ENCODE peak calls at places on chromosomes 1 and 21, in five cellular contexts. P, S, J, V and T are unnamed samples.

GRCh38 chr1:112457965-112458364 is 50.8 kb upstream of the WNT2B start:
- DNase-seq in P (no peak), S (no peak), J (peak; percentile 24), V (no peak), T (no peak)

GRCh38 chr1:235874226-235874625 is 7.5 kb upstream of the LYST start:
- DNase-seq in P (no peak), S (no peak), J (no peak), V (no peak), T (no peak)

GRCh38 chr1:23742670-23743286 is 493 bp upstream of the ELOA start:
- DNase-seq in P (no peak), S (no peak), J (peak; percentile 16), V (no peak), T (no peak)

GRCh38 chr1:86846166-86846647 is 67.7 kb downstream of the SELENOF start:
- DNase-seq in P (no peak), S (no peak), J (peak; percentile 92), V (no peak), T (peak; percentile 70)

GRCh38 chr1:1069061-1069710 is 4.9 kb downstream of the RNF223 start:
- DNase-seq in P (peak; percentile 62), S (peak; percentile 100), J (no peak), V (peak; percentile 97), T (no peak)

GRCh38 chr1:112581530-112582192 is 37.3 kb downstream of the ST7L start:
- DNase-seq in P (no peak), S (no peak), J (no peak), V (no peak), T (no peak)

GRCh38 chr1:189657715-189658114 is 819.9 kb downstream of the BRINP3 start:
- DNase-seq in P (no peak), S (no peak), J (no peak), V (no peak), T (no peak)

GRCh38 chr1:200442537-200443169 is 32.8 kb upstream of the ZNF281 start:
- DNase-seq in P (no peak), S (no peak), J (no peak), V (no peak), T (no peak)

GRCh38 chr1:193115629-193116227 is 6.1 kb upstream of the CDC73 start:
- DNase-seq in P (no peak), S (no peak), J (peak; percentile 95), V (peak; percentile 55), T (peak; percentile 96)

GRCh38 chr1:83583351-83584014 is 415.4 kb downstream of the TTLL7 start:
- DNase-seq in P (no peak), S (no peak), J (peak; percentile 7), V (no peak), T (no peak)

DNA sequence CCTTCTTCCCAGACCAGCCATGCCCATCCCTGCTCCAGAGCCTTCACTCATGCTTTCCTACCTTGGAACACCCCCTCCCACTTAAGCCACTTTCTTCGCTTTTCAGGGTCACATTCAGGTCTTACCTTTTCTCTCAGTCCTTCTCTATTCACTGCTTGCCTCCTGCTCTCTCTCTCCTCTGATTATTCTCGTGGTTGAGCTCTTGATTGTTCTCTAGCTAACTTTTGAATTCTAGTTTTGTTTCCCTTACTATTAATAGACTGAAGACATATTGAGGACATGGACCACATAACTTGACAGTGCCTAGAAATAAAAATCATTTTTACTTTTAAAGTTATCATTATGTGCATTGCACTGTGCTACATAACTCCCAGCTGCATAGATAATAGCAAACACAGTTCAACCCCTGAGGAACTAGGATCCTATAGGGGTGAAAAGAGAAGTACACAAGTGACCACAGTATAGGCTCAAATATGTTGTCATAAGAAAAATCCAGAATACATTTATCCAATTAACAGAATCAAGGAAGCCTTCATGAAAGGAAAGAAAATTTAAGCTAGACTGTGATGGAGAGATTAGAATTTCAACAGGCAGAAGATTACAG is 21.5 kb downstream of the INSL5 start:
- DNase-seq in P (no peak), S (no peak), J (no peak), V (no peak), T (no peak)
- H3K4me3 ChIP-seq in P (no peak overlapping the region), S (no peak overlapping the region), J (no peak overlapping the region), V (no peak overlapping the region), T (no peak overlapping the region)

GRCh38 chr21:17428980-17429379 is 83.9 kb upstream of the CXADR start:
- DNase-seq in P (no peak), S (no peak), J (no peak), V (no peak), T (no peak)
- H3K4me3 ChIP-seq in P (no peak overlapping the region), S (no peak overlapping the region), J (no peak overlapping the region), V (no peak overlapping the region), T (no peak overlapping the region)

DNA sequence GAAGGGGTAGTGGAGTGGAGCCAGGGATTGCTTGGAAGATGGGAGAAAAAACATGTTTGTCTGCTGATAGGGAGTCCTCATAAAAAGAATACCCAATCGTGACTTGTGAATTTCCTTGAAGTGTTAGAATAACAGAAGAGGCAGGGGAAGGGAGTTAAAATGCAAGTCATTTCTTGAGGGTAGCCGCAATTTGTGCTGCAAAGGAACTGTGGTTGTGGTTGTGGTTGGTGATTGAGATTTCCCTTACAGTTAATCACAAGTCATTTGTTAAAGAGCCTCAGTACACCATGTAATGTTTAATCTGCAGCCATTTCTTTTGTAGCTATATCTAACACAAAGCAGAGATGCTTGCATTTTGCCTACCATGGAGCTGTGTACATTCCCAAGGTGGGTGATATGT is 38.5 kb upstream of the EGLN1 start:
- DNase-seq in P (no peak), S (no peak), J (no peak), V (peak; percentile 18), T (no peak)
- H3K4me3 ChIP-seq in P (no peak overlapping the region), S (no peak overlapping the region), J (no peak overlapping the region), V (no peak overlapping the region), T (no peak overlapping the region)

DNA sequence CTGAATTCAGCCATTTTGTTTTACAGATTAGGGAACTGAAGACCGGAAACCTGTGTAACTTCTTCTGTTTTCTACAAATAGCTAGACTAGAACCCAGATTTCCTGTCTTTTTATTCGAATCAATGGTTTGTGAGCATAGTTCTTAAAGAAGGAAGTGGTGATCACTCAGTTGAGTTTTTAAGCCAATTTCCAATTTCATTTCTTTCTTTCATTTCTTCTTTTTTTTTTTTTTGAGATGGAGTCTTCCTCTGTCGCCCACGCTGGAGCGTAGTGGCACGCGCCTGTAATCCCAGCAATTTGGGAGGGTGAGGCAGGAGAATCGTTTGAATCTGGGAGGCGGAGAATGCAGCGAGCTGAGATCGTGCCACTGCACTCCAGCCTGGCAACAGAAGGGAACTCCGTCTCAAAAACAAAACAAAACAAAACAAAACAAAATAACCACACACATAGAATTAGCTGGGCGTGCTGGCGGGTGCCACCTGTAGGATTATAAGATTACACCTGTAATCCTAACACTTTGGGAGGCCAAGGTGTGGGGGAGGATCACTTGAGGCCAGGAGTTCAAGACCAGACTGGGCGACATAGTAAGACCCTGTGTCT is 3.0 kb upstream of the MDM4 start:
- DNase-seq in P (no peak), S (no peak), J (no peak), V (no peak), T (no peak)
- H3K4me3 ChIP-seq in P (no peak overlapping the region), S (no peak overlapping the region), J (no peak overlapping the region), V (no peak overlapping the region), T (no peak overlapping the region)

DNA sequence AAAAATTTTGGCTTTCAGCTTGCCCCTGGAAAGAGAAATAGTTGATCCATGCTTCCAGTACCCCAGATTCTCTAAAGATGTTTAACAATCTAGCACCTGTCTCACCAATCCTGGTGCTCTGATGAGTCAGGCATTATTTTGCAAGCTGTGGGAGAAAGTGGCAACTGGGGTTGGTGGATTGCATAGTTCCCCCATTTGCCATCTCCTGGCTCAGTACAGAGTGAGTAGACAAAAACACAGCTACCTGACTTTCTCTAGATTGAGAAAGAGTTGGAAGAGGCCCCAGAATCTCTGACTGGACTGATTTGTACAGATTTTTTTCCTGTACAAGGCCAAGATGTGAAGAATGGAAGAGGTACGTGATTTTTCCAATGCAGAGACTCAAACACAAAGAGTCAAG is 75.1 kb upstream of the NEGR1 start:
- DNase-seq in P (no peak), S (no peak), J (peak; percentile 74), V (no peak), T (no peak)
- H3K4me3 ChIP-seq in P (no peak overlapping the region), S (no peak overlapping the region), J (no peak overlapping the region), V (no peak overlapping the region), T (no peak overlapping the region)

DNA sequence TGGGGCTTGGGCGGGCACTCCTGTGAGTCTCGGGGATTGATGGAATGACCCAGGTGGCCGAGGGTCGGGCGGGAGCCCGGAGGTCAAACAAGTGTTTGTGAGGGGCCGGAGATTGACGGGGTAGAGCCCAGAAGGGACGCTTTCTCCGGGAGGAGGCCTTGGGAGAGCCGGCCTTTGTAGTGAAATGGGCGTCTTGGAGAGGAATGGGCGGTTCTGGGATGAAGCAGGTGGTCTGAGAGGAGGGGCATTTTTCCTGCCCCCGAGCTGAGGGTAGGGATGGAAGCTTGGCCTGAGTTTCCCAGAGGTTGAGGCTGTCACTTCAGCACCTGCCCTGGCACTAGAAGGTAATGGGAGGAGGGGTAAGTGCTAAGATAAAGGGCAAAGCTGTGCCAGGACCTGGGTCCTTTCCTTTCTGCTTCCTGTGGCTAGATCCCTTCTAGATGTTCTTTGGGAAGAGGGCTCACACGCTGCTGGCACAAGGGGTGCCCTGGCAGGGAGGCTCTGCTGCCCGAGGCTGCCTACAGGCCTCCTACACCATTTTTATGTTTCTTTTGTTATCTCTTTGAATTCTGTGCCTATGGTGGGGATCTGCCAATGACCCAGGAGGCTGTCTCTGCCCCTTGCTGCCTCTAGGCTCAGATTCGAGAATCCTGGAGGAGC is 56.1 kb downstream of the NDUFS5 start:
- DNase-seq in P (no peak), S (peak; percentile 77), J (no peak), V (peak; percentile 15), T (no peak)
- H3K4me3 ChIP-seq in P (peak overlapping the region; percentile 66), S (peak overlapping the region; percentile 58), J (peak overlapping the region; percentile 55), V (peak overlapping the region; percentile 47), T (peak overlapping the region; percentile 49)

GRCh38 chr21:17455028-17455353 is 57.9 kb upstream of the CXADR start:
- DNase-seq in P (no peak), S (no peak), J (no peak), V (no peak), T (no peak)
- H3K4me3 ChIP-seq in P (no peak overlapping the region), S (peak overlapping the region; percentile 41), J (no peak overlapping the region), V (peak overlapping the region; percentile 20), T (no peak overlapping the region)

GRCh38 chr1:4653796-4654715 is at the start of gene AJAP1:
- DNase-seq in P (peak; percentile 25), S (peak; percentile 94), J (no peak), V (no peak), T (no peak)

GRCh38 chr1:4654764-4655673 is 610 bp downstream of the AJAP1 start:
- DNase-seq in P (no peak), S (peak; percentile 83), J (no peak), V (no peak), T (no peak)

GRCh38 chr1:4657244-4657789 is 2.9 kb downstream of the AJAP1 start:
- DNase-seq in P (no peak), S (peak; percentile 69), J (no peak), V (no peak), T (no peak)

GRCh38 chr1:4656533-4657140 is 2.2 kb downstream of the AJAP1 start:
- DNase-seq in P (no peak), S (peak; percentile 64), J (no peak), V (no peak), T (no peak)

GRCh38 chr1:4655674-4656532 is 1.5 kb downstream of the AJAP1 start:
- DNase-seq in P (peak; percentile 56), S (peak; percentile 91), J (peak; percentile 14), V (peak; percentile 21), T (no peak)
- H3K4me3 ChIP-seq in P (peak overlapping the region; percentile 43), S (peak overlapping the region; percentile 63), J (peak overlapping the region; percentile 41), V (no peak overlapping the region), T (peak overlapping the region; percentile 32)